ENCODE peak calls at places on chromosomes 2 and 18, in six cellular contexts. X is OCI-LY7, P is progenitor cell of endocrine pancreas, N is sciatic nerve, F is C1 segment of cervical spinal cord, C is A172. B is an unnamed sample.

GRCh38 chr2:40797115-40797514 is 345.2 kb upstream of the SLC8A1 start:
- DNase-seq in X (no peak), P (no peak), N (no peak), F (no peak), C (peak; percentile 16), B (no peak)

GRCh38 chr18:55996726-55997125 is 408.7 kb upstream of the TCF4 start:
- DNase-seq in X (no peak), P (no peak), N (no peak), F (no peak), C (no peak), B (no peak)

GRCh38 chr2:16687222-16687621 is 21.6 kb upstream of the CYRIA start:
- DNase-seq in X (no peak), P (no peak), N (no peak), F (no peak), C (no peak), B (no peak)

GRCh38 chr2:239388236-239389151 is 12.3 kb downstream of the HDAC4 start:
- DNase-seq in X (no peak), P (no peak), N (no peak), F (no peak), C (no peak), B (no peak)

GRCh38 chr2:122660786-122661634 is 905.6 kb downstream of the TSN start:
- DNase-seq in X (no peak), P (peak; percentile 23), N (no peak), F (no peak), C (no peak), B (no peak)

GRCh38 chr2:12796617-12797016 is 79.9 kb downstream of the TRIB2 start:
- DNase-seq in X (no peak), P (no peak), N (peak; percentile 72), F (peak; percentile 33), C (no peak), B (no peak)

GRCh38 chr2:37648316-37649011 is 23.0 kb downstream of the CDC42EP3 start:
- DNase-seq in X (peak; percentile 29), P (no peak), N (peak; percentile 66), F (no peak), C (no peak), B (peak; percentile 40)

GRCh38 chr2:230254152-230254881 is 28.8 kb downstream of the SP140 start:
- DNase-seq in X (no peak), P (no peak), N (no peak), F (no peak), C (no peak), B (no peak)

GRCh38 chr2:173448938-173449471 is 94.3 kb downstream of the CDCA7 start:
- DNase-seq in X (peak; percentile 59), P (peak; percentile 54), N (peak; percentile 81), F (no peak), C (peak; percentile 87), B (peak; percentile 80)

GRCh38 chr18:70490008-70490933 is 201.4 kb downstream of the SOCS6 start:
- DNase-seq in X (peak; percentile 25), P (peak; percentile 23), N (no peak), F (no peak), C (peak; percentile 33), B (no peak)

GRCh38 chr18:79133724-79134123 is 64.5 kb downstream of the ATP9B start:
- DNase-seq in X (no peak), P (no peak), N (no peak), F (no peak), C (no peak), B (no peak)

GRCh38 chr2:159797468-159798375 is at the start of gene CD302:
- DNase-seq in X (no peak), P (peak; percentile 50), N (peak; percentile 90), F (peak; percentile 54), C (peak; percentile 18), B (no peak)

GRCh38 chr2:221527759-221528444 is 44.2 kb downstream of the EPHA4 start:
- DNase-seq in X (no peak), P (no peak), N (no peak), F (no peak), C (no peak), B (no peak)

GRCh38 chr2:67576991-67577390 is 179.9 kb downstream of the ETAA1 start:
- DNase-seq in X (no peak), P (no peak), N (no peak), F (no peak), C (no peak), B (no peak)

GRCh38 chr2:15660491-15661294 is 69.0 kb downstream of the DDX1 start:
- DNase-seq in X (no peak), P (no peak), N (no peak), F (no peak), C (no peak), B (no peak)

GRCh38 chr2:230932556-230933511 is 7.8 kb upstream of the GPR55 start:
- DNase-seq in X (no peak), P (no peak), N (peak; percentile 55), F (no peak), C (no peak), B (no peak)

GRCh38 chr2:227817940-227818568 is 4.4 kb downstream of the CCL20 start:
- DNase-seq in X (no peak), P (no peak), N (peak; percentile 83), F (peak; percentile 23), C (peak; percentile 100), B (peak; percentile 98)

GRCh38 chr18:53764086-53764485 is 460.4 kb downstream of the MBD2 start:
- DNase-seq in X (no peak), P (no peak), N (no peak), F (no peak), C (no peak), B (no peak)

GRCh38 chr18:65227970-65228369 is 522.8 kb upstream of the CDH7 start:
- DNase-seq in X (no peak), P (no peak), N (no peak), F (no peak), C (no peak), B (no peak)

GRCh38 chr2:107588960-107589542 is 237.6 kb upstream of the RGPD4 start:
- DNase-seq in X (no peak), P (no peak), N (no peak), F (no peak), C (peak; percentile 66), B (peak; percentile 6)

GRCh38 chr2:207255565-207255964 is 89.8 kb upstream of the KLF7 start:
- DNase-seq in X (no peak), P (no peak), N (no peak), F (no peak), C (peak; percentile 39), B (no peak)

GRCh38 chr2:40639294-40639693 is 187.4 kb upstream of the SLC8A1 start:
- DNase-seq in X (no peak), P (no peak), N (no peak), F (no peak), C (no peak), B (no peak)

GRCh38 chr2:72995420-72996151 is 75.9 kb downstream of the SFXN5 start:
- DNase-seq in X (no peak), P (no peak), N (no peak), F (no peak), C (no peak), B (no peak)

GRCh38 chr2:228329279-228329678 is 147.8 kb upstream of the SPHKAP start:
- DNase-seq in X (no peak), P (no peak), N (no peak), F (no peak), C (no peak), B (no peak)

GRCh38 chr18:72539861-72540260 is 4.3 kb downstream of the CBLN2 start:
- DNase-seq in X (no peak), P (no peak), N (no peak), F (no peak), C (no peak), B (no peak)

GRCh38 chr2:193476171-193476800 is 1281.6 kb upstream of the TMEFF2 start:
- DNase-seq in X (no peak), P (no peak), N (no peak), F (no peak), C (no peak), B (no peak)

GRCh38 chr2:41895334-41895664 is 152.5 kb upstream of the PKDCC start:
- DNase-seq in X (no peak), P (no peak), N (no peak), F (no peak), C (no peak), B (no peak)

GRCh38 chr18:49638209-49638785 is 76.4 kb downstream of the LIPG start:
- DNase-seq in X (no peak), P (no peak), N (peak; percentile 2), F (no peak), C (no peak), B (no peak)

GRCh38 chr2:44362207-44363015 is 664 bp downstream of the CAMKMT start:
- DNase-seq in X (peak; percentile 59), P (no peak), N (peak; percentile 64), F (peak; percentile 70), C (peak; percentile 37), B (peak; percentile 14)

B was measured in SW 1271.